ENCODE peak calls at places on chromosomes 6 and 20, in four cellular contexts. W, X, T and O are unnamed samples.

GRCh38 chr6:148760568-148761531 is 14.0 kb downstream of the UST start:
- DNase-seq in T (no peak), W (no peak), X (no peak), O (no peak)

GRCh38 chr20:51985753-51986152 is 183.4 kb upstream of the SALL4 start:
- DNase-seq in W (no peak), X (no peak), T (no peak), O (no peak)

GRCh38 chr20:52783769-52784168 is 188.4 kb upstream of the TSHZ2 start:
- DNase-seq in T (no peak), W (no peak), X (no peak), O (no peak)

GRCh38 chr20:48617481-48617880 is 210.3 kb downstream of the PREX1 start:
- DNase-seq in X (no peak), T (no peak), W (no peak), O (no peak)

GRCh38 chr6:11428895-11429294 is 108.7 kb upstream of the TMEM170B start:
- DNase-seq in W (peak), T (no peak), X (no peak), O (no peak)

GRCh38 chr20:63139369-63139768 is 76.6 kb downstream of the YTHDF1 start:
- DNase-seq in X (no peak), T (no peak), W (no peak), O (no peak)

GRCh38 chr20:64010711-64011237 is 25.2 kb upstream of the C20orf204 start:
- DNase-seq in W (no peak), T (no peak), X (no peak), O (no peak)

GRCh38 chr6:137165375-137166246 is 7.8 kb downstream of the IL22RA2 start:
- DNase-seq in T (no peak), W (peak), X (no peak), O (no peak)

GRCh38 chr6:111764238-111765182 is 108.7 kb downstream of the FYN start:
- DNase-seq in T (no peak), W (no peak), X (no peak), O (no peak)